ENCODE peak calls at places on chromosome 14, in eight cellular contexts. One of them, this sample, is unnamed.
A peak's percentile ranks its signal among the peaks of the same experiment; 100 is the strongest.

GRCh38 chr14:50397461-50398196 is 948 bp upstream of the CDKL1 start:
- DNase-seq in cardiac muscle cell: no peak
- DNase-seq in AG04450: no peak
- DNase-seq in mesothelial cell of epicardium: no peak
- DNase-seq in NB4: peak; percentile 60
- DNase-seq in pancreas: peak; percentile 34
- DNase-seq in nephron progenitor cell: no peak
- DNase-seq in fibroblast of pulmonary artery: peak; percentile 21
- DNase-seq in this sample: no peak

GRCh38 chr14:72000907-72001306 is 68.7 kb downstream of the RGS6 start:
- DNase-seq in NB4: no peak
- DNase-seq in nephron progenitor cell: no peak
- DNase-seq in fibroblast of pulmonary artery: no peak
- DNase-seq in cardiac muscle cell: no peak
- DNase-seq in mesothelial cell of epicardium: no peak
- DNase-seq in AG04450: no peak
- DNase-seq in pancreas: no peak
- DNase-seq in this sample: no peak

GRCh38 chr14:74548881-74549280 is 55.3 kb downstream of the ISCA2 start:
- DNase-seq in AG04450: no peak
- DNase-seq in nephron progenitor cell: no peak
- DNase-seq in NB4: no peak
- DNase-seq in cardiac muscle cell: peak; percentile 72
- DNase-seq in fibroblast of pulmonary artery: peak; percentile 76
- DNase-seq in pancreas: no peak
- DNase-seq in mesothelial cell of epicardium: no peak
- DNase-seq in this sample: peak; percentile 30

GRCh38 chr14:22978487-22978837 is 3.9 kb downstream of the AJUBA start:
- DNase-seq in mesothelial cell of epicardium: no peak
- DNase-seq in pancreas: no peak
- DNase-seq in cardiac muscle cell: no peak
- DNase-seq in NB4: no peak
- DNase-seq in fibroblast of pulmonary artery: no peak
- DNase-seq in nephron progenitor cell: no peak
- DNase-seq in AG04450: no peak
- DNase-seq in this sample: no peak

GRCh38 chr14:51092965-51093364 is 1.9 kb downstream of the TRIM9 start:
- DNase-seq in pancreas: no peak
- DNase-seq in NB4: no peak
- DNase-seq in mesothelial cell of epicardium: no peak
- DNase-seq in fibroblast of pulmonary artery: no peak
- DNase-seq in nephron progenitor cell: no peak
- DNase-seq in AG04450: no peak
- DNase-seq in cardiac muscle cell: no peak
- DNase-seq in this sample: no peak

GRCh38 chr14:95341564-95341963 is 21.9 kb upstream of the CLMN start:
- DNase-seq in mesothelial cell of epicardium: no peak
- DNase-seq in cardiac muscle cell: peak; percentile 16
- DNase-seq in pancreas: peak; percentile 79
- DNase-seq in NB4: no peak
- DNase-seq in AG04450: no peak
- DNase-seq in nephron progenitor cell: no peak
- DNase-seq in fibroblast of pulmonary artery: no peak
- DNase-seq in this sample: no peak

GRCh38 chr14:93329965-93330608 is 2.7 kb downstream of the BTBD7 start:
- DNase-seq in nephron progenitor cell: no peak
- DNase-seq in mesothelial cell of epicardium: no peak
- DNase-seq in cardiac muscle cell: no peak
- DNase-seq in AG04450: no peak
- DNase-seq in fibroblast of pulmonary artery: no peak
- DNase-seq in NB4: no peak
- DNase-seq in pancreas: no peak
- DNase-seq in this sample: no peak

GRCh38 chr14:26841920-26842741 is 244.3 kb upstream of the NOVA1 start:
- DNase-seq in nephron progenitor cell: no peak
- DNase-seq in pancreas: peak; percentile 26
- DNase-seq in mesothelial cell of epicardium: no peak
- DNase-seq in cardiac muscle cell: peak; percentile 98
- DNase-seq in NB4: peak; percentile 2
- DNase-seq in AG04450: peak; percentile 0
- DNase-seq in fibroblast of pulmonary artery: peak; percentile 100
- DNase-seq in this sample: peak; percentile 26

GRCh38 chr14:100955201-100955600 is 51.7 kb upstream of the RTL1 start:
- DNase-seq in NB4: no peak
- DNase-seq in AG04450: peak; percentile 8
- DNase-seq in cardiac muscle cell: peak; percentile 12
- DNase-seq in pancreas: no peak
- DNase-seq in nephron progenitor cell: no peak
- DNase-seq in mesothelial cell of epicardium: no peak
- DNase-seq in fibroblast of pulmonary artery: peak; percentile 28
- DNase-seq in this sample: no peak

GRCh38 chr14:105128059-105128458 is 40.5 kb downstream of the JAG2 start:
- DNase-seq in cardiac muscle cell: peak; percentile 6
- DNase-seq in pancreas: no peak
- DNase-seq in fibroblast of pulmonary artery: no peak
- DNase-seq in nephron progenitor cell: no peak
- DNase-seq in mesothelial cell of epicardium: no peak
- DNase-seq in AG04450: no peak
- DNase-seq in NB4: no peak
- DNase-seq in this sample: peak; percentile 13

GRCh38 chr14:70149766-70150165 is 39.0 kb downstream of the SLC8A3 start:
- DNase-seq in AG04450: no peak
- DNase-seq in cardiac muscle cell: no peak
- DNase-seq in nephron progenitor cell: no peak
- DNase-seq in fibroblast of pulmonary artery: no peak
- DNase-seq in NB4: no peak
- DNase-seq in pancreas: no peak
- DNase-seq in mesothelial cell of epicardium: no peak
- DNase-seq in this sample: no peak

GRCh38 chr14:75181426-75182062 is 5.1 kb upstream of the TMED10 start:
- DNase-seq in fibroblast of pulmonary artery: no peak
- DNase-seq in NB4: no peak
- DNase-seq in pancreas: no peak
- DNase-seq in nephron progenitor cell: no peak
- DNase-seq in mesothelial cell of epicardium: no peak
- DNase-seq in cardiac muscle cell: no peak
- DNase-seq in AG04450: no peak
- DNase-seq in this sample: no peak

GRCh38 chr14:35355981-35356839 is 48.3 kb downstream of the NFKBIA start:
- DNase-seq in NB4: no peak
- DNase-seq in fibroblast of pulmonary artery: peak; percentile 83
- DNase-seq in nephron progenitor cell: no peak
- DNase-seq in cardiac muscle cell: peak; percentile 75
- DNase-seq in pancreas: no peak
- DNase-seq in mesothelial cell of epicardium: no peak
- DNase-seq in AG04450: no peak
- DNase-seq in this sample: no peak

GRCh38 chr14:20986811-20987210 is 3.0 kb upstream of the METTL17 start:
- DNase-seq in nephron progenitor cell: no peak
- DNase-seq in fibroblast of pulmonary artery: peak; percentile 95
- DNase-seq in mesothelial cell of epicardium: no peak
- DNase-seq in pancreas: no peak
- DNase-seq in cardiac muscle cell: peak; percentile 94
- DNase-seq in AG04450: peak; percentile 75
- DNase-seq in NB4: peak; percentile 62
- DNase-seq in this sample: no peak

GRCh38 chr14:75259510-75259855 is 19.1 kb upstream of the FOS start:
- DNase-seq in cardiac muscle cell: peak; percentile 80
- DNase-seq in pancreas: no peak
- DNase-seq in NB4: no peak
- DNase-seq in nephron progenitor cell: no peak
- DNase-seq in mesothelial cell of epicardium: no peak
- DNase-seq in fibroblast of pulmonary artery: no peak
- DNase-seq in AG04450: no peak
- DNase-seq in this sample: no peak

GRCh38 chr14:35117112-35117511 is 4.7 kb downstream of the PPP2R3C start:
- DNase-seq in mesothelial cell of epicardium: no peak
- DNase-seq in cardiac muscle cell: no peak
- DNase-seq in pancreas: no peak
- DNase-seq in AG04450: no peak
- DNase-seq in NB4: no peak
- DNase-seq in nephron progenitor cell: no peak
- DNase-seq in fibroblast of pulmonary artery: no peak
- DNase-seq in this sample: no peak

GRCh38 chr14:68661226-68662225 is 131.3 kb downstream of the ZFP36L1 start:
- DNase-seq in mesothelial cell of epicardium: no peak
- DNase-seq in fibroblast of pulmonary artery: no peak
- DNase-seq in AG04450: no peak
- DNase-seq in nephron progenitor cell: no peak
- DNase-seq in pancreas: no peak
- DNase-seq in cardiac muscle cell: no peak
- DNase-seq in NB4: no peak
- DNase-seq in this sample: no peak

GRCh38 chr14:22752422-22752821 is 14.1 kb upstream of the OXA1L start:
- DNase-seq in mesothelial cell of epicardium: no peak
- DNase-seq in cardiac muscle cell: no peak
- DNase-seq in NB4: no peak
- DNase-seq in AG04450: no peak
- DNase-seq in fibroblast of pulmonary artery: no peak
- DNase-seq in nephron progenitor cell: no peak
- DNase-seq in pancreas: no peak
- DNase-seq in this sample: no peak

GRCh38 chr14:30521899-30522736 is 36.8 kb upstream of the G2E3 start:
- DNase-seq in AG04450: no peak
- DNase-seq in cardiac muscle cell: peak; percentile 62
- DNase-seq in nephron progenitor cell: no peak
- DNase-seq in pancreas: no peak
- DNase-seq in fibroblast of pulmonary artery: peak; percentile 70
- DNase-seq in NB4: peak; percentile 41
- DNase-seq in mesothelial cell of epicardium: no peak
- DNase-seq in this sample: no peak

GRCh38 chr14:68244272-68244975 is 424.8 kb downstream of the RAD51B start:
- DNase-seq in cardiac muscle cell: no peak
- DNase-seq in fibroblast of pulmonary artery: peak; percentile 60
- DNase-seq in nephron progenitor cell: no peak
- DNase-seq in pancreas: no peak
- DNase-seq in mesothelial cell of epicardium: no peak
- DNase-seq in NB4: no peak
- DNase-seq in AG04450: no peak
- DNase-seq in this sample: no peak

GRCh38 chr14:55819610-55820304 is 239.8 kb downstream of the KTN1 start:
- DNase-seq in pancreas: no peak
- DNase-seq in nephron progenitor cell: no peak
- DNase-seq in NB4: peak; percentile 68
- DNase-seq in cardiac muscle cell: peak; percentile 42
- DNase-seq in mesothelial cell of epicardium: no peak
- DNase-seq in fibroblast of pulmonary artery: peak; percentile 45
- DNase-seq in AG04450: no peak
- DNase-seq in this sample: no peak

GRCh38 chr14:26896447-26896846 is 298.6 kb upstream of the NOVA1 start:
- DNase-seq in AG04450: no peak
- DNase-seq in nephron progenitor cell: no peak
- DNase-seq in pancreas: no peak
- DNase-seq in fibroblast of pulmonary artery: peak; percentile 96
- DNase-seq in cardiac muscle cell: peak; percentile 92
- DNase-seq in mesothelial cell of epicardium: no peak
- DNase-seq in NB4: no peak
- DNase-seq in this sample: no peak

GRCh38 chr14:98932436-98933325 is 339.3 kb downstream of the BCL11B start:
- DNase-seq in fibroblast of pulmonary artery: no peak
- DNase-seq in pancreas: no peak
- DNase-seq in AG04450: no peak
- DNase-seq in cardiac muscle cell: no peak
- DNase-seq in mesothelial cell of epicardium: no peak
- DNase-seq in NB4: no peak
- DNase-seq in nephron progenitor cell: no peak
- DNase-seq in this sample: no peak

GRCh38 chr14:22982013-22982476 is 306 bp downstream of the AJUBA start:
- DNase-seq in NB4: no peak
- DNase-seq in nephron progenitor cell: no peak
- DNase-seq in AG04450: no peak
- DNase-seq in pancreas: no peak
- DNase-seq in mesothelial cell of epicardium: no peak
- DNase-seq in fibroblast of pulmonary artery: no peak
- DNase-seq in cardiac muscle cell: no peak
- DNase-seq in this sample: no peak

GRCh38 chr14:33508663-33509062 is 442.2 kb downstream of the EGLN3 start:
- DNase-seq in NB4: no peak
- DNase-seq in pancreas: no peak
- DNase-seq in fibroblast of pulmonary artery: no peak
- DNase-seq in cardiac muscle cell: no peak
- DNase-seq in AG04450: no peak
- DNase-seq in mesothelial cell of epicardium: no peak
- DNase-seq in nephron progenitor cell: peak; percentile 13
- DNase-seq in this sample: no peak

GRCh38 chr14:53807580-53807979 is 149.0 kb downstream of the BMP4 start:
- DNase-seq in cardiac muscle cell: peak; percentile 6
- DNase-seq in NB4: no peak
- DNase-seq in fibroblast of pulmonary artery: peak; percentile 29
- DNase-seq in mesothelial cell of epicardium: no peak
- DNase-seq in AG04450: no peak
- DNase-seq in nephron progenitor cell: no peak
- DNase-seq in pancreas: no peak
- DNase-seq in this sample: no peak
- TF ChIP-seq CTCF in cardiac muscle cell: no peak
- TF ChIP-seq CTCF in NB4: no peak
- TF ChIP-seq CTCF in fibroblast of pulmonary artery: no peak
- TF ChIP-seq CTCF in mesothelial cell of epicardium: no peak
- TF ChIP-seq CTCF in AG04450: no peak
- TF ChIP-seq CTCF in nephron progenitor cell: no peak
- TF ChIP-seq CTCF in pancreas: no peak
- TF ChIP-seq CTCF in this sample: no peak

GRCh38 chr14:63993992-63994391 is 141.2 kb downstream of the SYNE2 start:
- DNase-seq in NB4: no peak
- DNase-seq in cardiac muscle cell: peak; percentile 5
- DNase-seq in fibroblast of pulmonary artery: peak; percentile 13
- DNase-seq in AG04450: no peak
- DNase-seq in nephron progenitor cell: no peak
- DNase-seq in mesothelial cell of epicardium: no peak
- DNase-seq in pancreas: no peak
- DNase-seq in this sample: no peak
- TF ChIP-seq CTCF in NB4: no peak
- TF ChIP-seq CTCF in cardiac muscle cell: peak; percentile 21
- TF ChIP-seq CTCF in fibroblast of pulmonary artery: peak; percentile 26
- TF ChIP-seq CTCF in AG04450: peak; percentile 37
- TF ChIP-seq CTCF in nephron progenitor cell: no peak
- TF ChIP-seq CTCF in mesothelial cell of epicardium: peak; percentile 10
- TF ChIP-seq CTCF in pancreas: no peak
- TF ChIP-seq CTCF in this sample: no peak

DNA sequence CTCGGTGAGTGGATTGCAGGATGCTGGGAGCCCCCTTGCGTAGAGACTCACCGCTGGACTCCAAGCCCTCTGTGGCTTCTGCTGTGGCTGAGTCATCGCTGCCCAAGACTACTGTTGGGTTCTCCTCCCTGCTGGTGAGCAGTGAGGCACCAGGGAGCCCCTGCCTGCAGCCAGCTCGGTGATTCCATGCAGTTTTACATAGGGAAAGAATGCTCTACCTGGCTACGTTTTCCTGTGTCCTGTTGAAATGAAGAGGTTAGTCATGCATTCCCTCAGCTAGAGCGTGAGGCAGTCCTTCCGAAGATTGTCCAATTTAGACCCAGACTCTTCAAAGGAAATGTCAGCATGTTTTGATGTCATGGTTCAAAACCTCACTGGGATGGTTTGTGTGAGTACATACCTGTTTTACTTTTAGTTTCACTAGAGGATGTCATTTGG is 28.2 kb downstream of the TRAF3 start:
- DNase-seq in pancreas: no peak
- DNase-seq in NB4: peak; percentile 75
- DNase-seq in mesothelial cell of epicardium: no peak
- DNase-seq in nephron progenitor cell: no peak
- DNase-seq in AG04450: no peak
- DNase-seq in cardiac muscle cell: peak; percentile 51
- DNase-seq in fibroblast of pulmonary artery: peak; percentile 34
- DNase-seq in this sample: no peak
- TF ChIP-seq CTCF in pancreas: no peak
- TF ChIP-seq CTCF in NB4: no peak
- TF ChIP-seq CTCF in mesothelial cell of epicardium: no peak
- TF ChIP-seq CTCF in nephron progenitor cell: no peak
- TF ChIP-seq CTCF in AG04450: peak; percentile 29
- TF ChIP-seq CTCF in cardiac muscle cell: no peak
- TF ChIP-seq CTCF in fibroblast of pulmonary artery: no peak
- TF ChIP-seq CTCF in this sample: no peak

GRCh38 chr14:76456200-76456599 is 80.3 kb downstream of the ESRRB start:
- DNase-seq in cardiac muscle cell: peak; percentile 46
- DNase-seq in nephron progenitor cell: peak; percentile 65
- DNase-seq in fibroblast of pulmonary artery: peak; percentile 34
- DNase-seq in AG04450: no peak
- DNase-seq in pancreas: no peak
- DNase-seq in mesothelial cell of epicardium: no peak
- DNase-seq in NB4: peak; percentile 49
- DNase-seq in this sample: no peak
- TF ChIP-seq CTCF in cardiac muscle cell: peak; percentile 54
- TF ChIP-seq CTCF in nephron progenitor cell: peak; percentile 56
- TF ChIP-seq CTCF in fibroblast of pulmonary artery: peak; percentile 49
- TF ChIP-seq CTCF in AG04450: peak; percentile 39
- TF ChIP-seq CTCF in pancreas: no peak
- TF ChIP-seq CTCF in mesothelial cell of epicardium: peak; percentile 44
- TF ChIP-seq CTCF in NB4: peak; percentile 50
- TF ChIP-seq CTCF in this sample: no peak

This sample was measured in stomach.